ENCODE peak calls at places on chromosomes 2 and 18, in six cellular contexts. K is foreskin fibroblast, T is adrenal gland, G is cardiac fibroblast, H is gastrocnemius medialis, Z is hepatocyte. X is an unnamed sample.

GRCh38 chr2:128214866-128215460 is 103.7 kb downstream of the HS6ST1 start:
- DNase-seq in K (no peak), T (no peak), G (no peak), H (no peak), Z (no peak), X (no peak)

GRCh38 chr2:162037886-162038285 is 36.1 kb downstream of the DPP4 start:
- DNase-seq in K (no peak), T (no peak), G (no peak), H (no peak), Z (no peak), X (no peak)

GRCh38 chr2:206823178-206823577 is 57.8 kb downstream of the FASTKD2 start:
- DNase-seq in K (peak), T (no peak), G (peak), H (no peak), Z (no peak), X (no peak)

GRCh38 chr2:100953406-100954043 is 48.6 kb upstream of the RPL31 start:
- DNase-seq in K (no peak), T (no peak), G (no peak), H (no peak), Z (no peak), X (no peak)

GRCh38 chr18:48026216-48026615 is 95.8 kb upstream of the SMAD2 start:
- DNase-seq in K (no peak), T (peak), G (no peak), H (no peak), Z (no peak), X (no peak)

GRCh38 chr2:218658671-218659257 is 659 bp downstream of the ZNF142 start:
- DNase-seq in K (peak), T (no peak), G (peak), H (no peak), Z (peak), X (peak)

GRCh38 chr2:140650825-140651224 is 1480.0 kb downstream of the LRP1B start:
- DNase-seq in K (peak), T (no peak), G (peak), H (no peak), Z (no peak), X (no peak)

GRCh38 chr18:34707670-34708069 is 2.4 kb upstream of the DTNA start:
- DNase-seq in K (peak), T (peak), G (peak), H (peak), Z (peak), X (no peak)

GRCh38 chr2:234987754-234988153 is 35.9 kb downstream of the SH3BP4 start:
- DNase-seq in K (no peak), T (no peak), G (no peak), H (no peak), Z (no peak), X (no peak)

GRCh38 chr18:48673456-48674197 is 134.8 kb downstream of the CTIF start:
- DNase-seq in K (no peak), T (peak), G (peak), H (no peak), Z (no peak), X (no peak)

GRCh38 chr2:231489990-231490389 is 25.7 kb upstream of the NCL start:
- DNase-seq in K (no peak), T (no peak), G (no peak), H (no peak), Z (no peak), X (no peak)

GRCh38 chr2:66457545-66457944 is 22.6 kb downstream of the MEIS1 start:
- DNase-seq in K (no peak), T (no peak), G (no peak), H (no peak), Z (no peak), X (no peak)

GRCh38 chr18:41643427-41643826 is 311.6 kb upstream of the PIK3C3 start:
- DNase-seq in K (no peak), T (no peak), G (no peak), H (no peak), Z (no peak), X (no peak)

GRCh38 chr2:126894082-126894481 is 4.6 kb upstream of the TEX51 start:
- DNase-seq in K (no peak), T (no peak), G (no peak), H (no peak), Z (no peak), X (no peak)

GRCh38 chr2:12890481-12890980 is 173.8 kb downstream of the TRIB2 start:
- DNase-seq in K (peak), T (no peak), G (no peak), H (no peak), Z (no peak), X (no peak)

GRCh38 chr2:8152392-8153257 is 529.2 kb upstream of the ID2 start:
- DNase-seq in K (no peak), T (no peak), G (no peak), H (no peak), Z (no peak), X (no peak)

GRCh38 chr18:13502585-13502984 is 223.8 kb downstream of the FAM210A start:
- DNase-seq in K (no peak), T (no peak), G (no peak), H (peak), Z (no peak), X (no peak)

GRCh38 chr2:221571391-221572179 is 519 bp downstream of the EPHA4 start:
- DNase-seq in K (peak), T (peak), G (peak), H (no peak), Z (peak), X (peak)

GRCh38 chr2:110146183-110146944 is 30.7 kb upstream of the MALL start:
- DNase-seq in K (no peak), T (no peak), G (no peak), H (no peak), Z (no peak), X (no peak)

GRCh38 chr2:169815849-169816248 is 8.9 kb downstream of the METTL5 start:
- DNase-seq in K (peak), T (no peak), G (peak), H (no peak), Z (no peak), X (no peak)

GRCh38 chr18:39721712-39722111 is 2156.1 kb upstream of the CELF4 start:
- DNase-seq in K (peak), T (no peak), G (no peak), H (no peak), Z (no peak), X (no peak)

GRCh38 chr2:69962986-69963730 is 1.7 kb upstream of the ASPRV1 start:
- DNase-seq in K (no peak), T (no peak), G (no peak), H (no peak), Z (no peak), X (no peak)

GRCh38 chr2:20478961-20479360 is 32.1 kb downstream of the RHOB start:
- DNase-seq in K (no peak), T (no peak), G (no peak), H (no peak), Z (no peak), X (no peak)

GRCh38 chr2:148231858-148232257 is 211.0 kb downstream of the MBD5 start:
- DNase-seq in K (no peak), T (no peak), G (no peak), H (no peak), Z (no peak), X (no peak)

GRCh38 chr2:102235491-102235890 is 48.7 kb downstream of the IL1RL2 start:
- DNase-seq in K (peak), T (no peak), G (peak), H (no peak), Z (peak), X (no peak)
- TF ChIP-seq CTCF in K (peak), T (no peak), G (peak), H (no peak), Z (peak), X (no peak)

GRCh38 chr18:73514449-73514848 is 633.2 kb downstream of the FBXO15 start:
- DNase-seq in K (no peak), T (no peak), G (no peak), H (no peak), Z (no peak), X (no peak)

DNA sequence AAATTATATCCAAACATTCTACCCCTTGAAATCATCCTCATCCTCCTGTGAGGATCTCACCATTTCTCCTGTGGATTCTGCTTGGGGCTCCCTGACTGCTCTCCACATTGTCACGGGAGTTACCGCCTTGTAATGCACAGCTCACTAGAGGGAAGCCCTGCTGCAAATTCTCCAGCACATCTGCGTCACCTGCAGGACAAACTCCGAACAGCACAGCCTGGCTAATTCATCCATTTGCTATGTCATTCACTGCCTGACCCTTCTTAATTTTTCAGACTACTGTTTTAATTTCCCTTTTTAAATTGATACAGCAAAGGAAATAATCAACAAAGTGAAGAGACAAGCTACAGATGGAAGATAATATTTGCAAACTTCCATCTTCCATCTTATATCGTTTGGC is 627.4 kb downstream of the FBXO15 start:
- DNase-seq in K (peak), T (no peak), G (no peak), H (no peak), Z (peak), X (peak)
- TF ChIP-seq CTCF in K (no peak), T (no peak), G (peak), H (no peak), Z (peak), X (peak)

DNA sequence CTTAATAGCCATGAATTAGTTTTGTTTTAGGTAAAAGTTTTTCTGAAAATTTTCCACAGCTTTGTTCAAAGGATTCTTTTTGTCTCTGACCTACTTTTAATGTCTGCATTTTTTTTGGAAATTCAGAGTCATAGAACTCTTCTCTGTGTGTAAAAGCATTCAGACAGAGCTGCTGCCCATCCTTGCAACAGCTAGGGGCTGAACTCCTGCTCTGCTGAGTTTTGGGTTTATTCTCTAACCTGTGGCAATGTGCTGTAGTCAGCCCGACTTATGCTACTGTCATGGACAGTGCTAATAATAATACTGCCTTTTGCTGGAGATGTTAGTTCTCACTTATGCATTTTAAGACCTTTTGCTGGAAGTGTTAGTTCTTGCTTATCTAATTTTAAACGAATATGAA is 44.1 kb downstream of the RALBP1 start:
- DNase-seq in K (no peak), T (no peak), G (no peak), H (no peak), Z (no peak), X (no peak)
- TF ChIP-seq CTCF in K (no peak), T (no peak), G (no peak), H (no peak), Z (no peak), X (no peak)

DNA sequence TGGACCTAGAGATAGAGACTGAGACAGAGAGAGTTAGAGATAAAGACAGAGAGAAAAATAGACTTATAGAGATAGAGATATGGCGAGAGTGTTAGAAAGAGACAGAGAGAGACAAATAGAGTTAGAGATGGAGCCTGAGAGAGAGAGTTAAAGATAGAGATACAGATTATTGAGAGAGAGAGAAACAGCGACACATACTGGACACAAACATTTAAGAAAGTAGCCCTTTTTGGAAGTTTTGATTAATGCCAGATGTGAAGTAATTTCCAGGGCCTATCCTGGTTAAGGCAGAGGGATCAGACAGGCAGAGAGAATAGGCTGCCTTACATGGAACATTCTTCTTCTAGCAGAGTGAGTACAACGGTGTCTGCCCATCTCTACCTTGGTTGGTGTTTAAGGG is 311.6 kb upstream of the CDH7 start:
- DNase-seq in K (peak), T (no peak), G (no peak), H (no peak), Z (peak), X (no peak)
- TF ChIP-seq CTCF in K (no peak), T (peak), G (no peak), H (no peak), Z (peak), X (peak)

GRCh38 chr2:183490930-183491329 is 366.7 kb downstream of the NUP35 start:
- DNase-seq in K (no peak), T (no peak), G (peak), H (no peak), Z (peak), X (no peak)
- TF ChIP-seq CTCF in K (no peak), T (no peak), G (no peak), H (no peak), Z (no peak), X (no peak)